ENCODE peak calls at places on chromosomes 12 and 14, in four cellular contexts. N, R, H and B are unnamed samples.
A peak's percentile ranks its signal among the peaks of the same experiment; 100 is the strongest.

GRCh38 chr14:67955241-67955640 is 135.7 kb downstream of the RAD51B start:
- DNase-seq in N (no peak), R (no peak), H (no peak), B (no peak)

GRCh38 chr14:89357655-89358297 is 59.3 kb downstream of the FOXN3 start:
- DNase-seq in N (no peak), R (no peak), H (no peak), B (no peak)

GRCh38 chr12:49413796-49414195 is 46.5 kb downstream of the SPATS2 start:
- DNase-seq in N (peak; percentile 25), R (no peak), H (no peak), B (no peak)

GRCh38 chr12:92438641-92439396 is 264.0 kb upstream of the PLEKHG7 start:
- DNase-seq in N (no peak), R (no peak), H (no peak), B (no peak)

GRCh38 chr14:88013750-88014349 is 8.9 kb downstream of the GPR65 start:
- DNase-seq in N (peak; percentile 58), R (no peak), H (peak; percentile 69), B (peak; percentile 61)

GRCh38 chr14:34997762-34998161 is 15.0 kb downstream of the SRP54 start:
- DNase-seq in N (no peak), R (no peak), H (no peak), B (no peak)

GRCh38 chr14:104977681-104978647 is at the start of gene AHNAK2:
- DNase-seq in N (peak; percentile 67), R (no peak), H (peak; percentile 88), B (peak; percentile 88)

GRCh38 chr12:66367015-66367667 is 64.8 kb downstream of the HELB start:
- DNase-seq in N (no peak), R (no peak), H (no peak), B (no peak)

GRCh38 chr12:105280966-105281693 is 45.2 kb upstream of the APPL2 start:
- DNase-seq in N (no peak), R (no peak), H (no peak), B (no peak)

GRCh38 chr12:114913871-114914801 is 230.2 kb upstream of the TBX3 start:
- DNase-seq in N (peak; percentile 65), R (no peak), H (no peak), B (no peak)
- TF ChIP-seq CHD1 in N (no peak), R (no peak), H (no peak), B (no peak)

GRCh38 chr14:66939409-66939808 is 249.8 kb upstream of the GARIN2 start:
- DNase-seq in N (no peak), R (no peak), H (no peak), B (no peak)

DNA sequence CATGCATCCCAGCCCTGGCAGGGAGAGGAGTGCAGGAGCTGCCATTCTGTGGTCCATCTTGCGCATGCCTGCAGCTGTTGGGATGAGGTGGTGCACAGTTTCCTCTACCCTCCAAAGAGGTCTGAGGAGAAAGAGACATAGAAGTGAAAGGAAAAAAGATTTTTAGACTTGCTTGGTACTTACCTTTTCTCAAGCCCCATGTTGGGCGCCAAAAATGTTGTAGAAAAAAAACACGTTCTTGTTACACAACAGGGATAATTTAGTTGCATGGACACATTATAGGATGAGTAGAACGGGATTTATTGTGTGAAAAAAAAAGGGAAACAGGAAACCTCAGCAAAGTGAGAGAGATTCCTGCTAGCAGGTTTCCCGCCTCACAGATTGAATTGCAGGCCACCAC is 244.4 kb upstream of the GARIN2 start:
- DNase-seq in N (peak; percentile 41), R (no peak), H (no peak), B (peak; percentile 31)
- TF ChIP-seq CHD1 in N (no peak), R (no peak), H (no peak), B (no peak)

DNA sequence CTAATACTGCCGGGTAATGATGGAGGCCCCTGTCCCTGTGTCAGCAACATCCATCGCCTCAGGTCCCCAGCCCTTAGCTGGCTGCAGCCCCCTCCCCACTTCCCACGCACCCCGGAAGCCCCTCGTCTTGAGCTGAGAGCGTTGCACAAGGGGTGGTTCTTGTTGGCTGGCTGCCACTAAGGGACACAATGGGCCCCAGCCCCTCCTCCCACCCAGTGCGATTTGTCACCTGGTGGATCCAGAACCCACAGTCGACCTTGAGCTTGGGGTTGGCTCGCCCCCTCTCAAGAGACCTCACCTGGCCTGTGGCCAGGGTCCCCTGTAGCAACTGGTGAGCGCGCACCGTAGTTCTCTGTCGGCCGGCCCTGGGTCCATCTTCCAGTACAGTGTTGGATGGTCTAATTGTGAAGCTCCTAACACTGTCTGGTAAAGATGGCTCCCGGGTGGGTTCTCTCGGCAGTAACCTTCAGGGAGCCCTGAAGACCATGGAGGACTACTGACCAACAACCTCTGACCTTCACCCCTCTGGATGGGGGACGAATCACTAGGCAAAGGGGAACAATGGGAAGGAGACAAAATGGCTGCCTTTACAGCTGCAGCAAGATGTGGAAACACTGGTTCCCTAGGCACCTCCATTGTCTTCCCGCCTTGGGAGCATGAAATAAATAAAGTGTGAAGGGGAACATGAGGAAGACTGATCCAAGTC is 6.6 kb downstream of the PHB2 start:
- DNase-seq in N (no peak), R (no peak), H (no peak), B (no peak)
- TF ChIP-seq CHD1 in N (no peak), R (no peak), H (no peak), B (no peak)

GRCh38 chr12:130339946-130340345 is 2.3 kb downstream of the PIWIL1 start:
- DNase-seq in N (no peak), R (no peak), H (no peak), B (no peak)
- TF ChIP-seq CHD1 in N (no peak), R (no peak), H (no peak), B (no peak)

GRCh38 chr14:60353410-60353809 is 104.4 kb downstream of the PPM1A start:
- DNase-seq in N (no peak), R (no peak), H (no peak), B (no peak)
- TF ChIP-seq CHD1 in N (no peak), R (no peak), H (no peak), B (no peak)

DNA sequence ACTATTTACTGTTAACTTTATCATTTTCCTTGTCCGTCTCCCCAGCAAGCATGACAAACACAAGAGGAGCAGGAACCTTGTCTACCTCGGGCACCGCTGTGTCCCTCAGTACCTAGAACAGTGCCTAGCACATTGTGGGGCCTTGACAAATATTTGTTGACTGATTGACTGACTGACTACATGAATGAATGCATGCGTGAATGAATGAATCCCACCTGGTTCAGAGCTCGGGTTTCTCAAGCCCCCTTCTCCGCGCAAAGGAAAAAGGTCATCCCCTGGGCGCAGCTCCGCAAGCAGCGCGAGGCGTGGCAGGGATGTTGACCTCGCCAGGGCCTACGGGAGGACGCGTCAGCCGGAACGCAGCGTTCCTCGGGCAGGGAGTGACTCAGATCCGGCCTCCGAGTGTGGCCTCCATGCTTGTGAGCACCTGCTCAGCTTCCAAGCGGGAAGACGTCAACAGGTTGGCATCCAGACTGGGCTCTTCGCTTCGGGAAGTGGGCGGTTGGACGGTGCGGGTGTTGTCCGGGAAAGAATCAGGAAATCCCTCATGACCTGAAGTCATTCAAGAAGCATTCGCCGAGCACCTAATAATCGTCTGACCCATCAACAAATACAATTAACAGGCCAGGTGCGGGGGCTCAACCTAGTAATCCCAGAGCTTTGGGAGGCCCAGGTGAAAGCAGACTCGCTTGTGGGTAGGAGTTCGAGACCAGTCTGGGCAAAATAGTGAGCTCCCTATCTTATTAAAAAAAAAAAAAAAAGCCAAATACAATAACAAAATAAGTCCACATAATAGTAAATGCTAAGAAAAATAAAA is 13.9 kb upstream of the UBC start:
- DNase-seq in N (peak; percentile 91), R (no peak), H (no peak), B (peak; percentile 23)
- TF ChIP-seq CHD1 in N (no peak), R (no peak), H (no peak), B (no peak)

GRCh38 chr14:72332054-72332453 is 399.8 kb downstream of the RGS6 start:
- DNase-seq in N (no peak), R (no peak), H (no peak), B (no peak)

GRCh38 chr14:72332871-72333270 is 400.6 kb downstream of the RGS6 start:
- DNase-seq in N (no peak), R (no peak), H (no peak), B (no peak)
- TF ChIP-seq CHD1 in N (no peak), R (no peak), H (no peak), B (no peak)

DNA sequence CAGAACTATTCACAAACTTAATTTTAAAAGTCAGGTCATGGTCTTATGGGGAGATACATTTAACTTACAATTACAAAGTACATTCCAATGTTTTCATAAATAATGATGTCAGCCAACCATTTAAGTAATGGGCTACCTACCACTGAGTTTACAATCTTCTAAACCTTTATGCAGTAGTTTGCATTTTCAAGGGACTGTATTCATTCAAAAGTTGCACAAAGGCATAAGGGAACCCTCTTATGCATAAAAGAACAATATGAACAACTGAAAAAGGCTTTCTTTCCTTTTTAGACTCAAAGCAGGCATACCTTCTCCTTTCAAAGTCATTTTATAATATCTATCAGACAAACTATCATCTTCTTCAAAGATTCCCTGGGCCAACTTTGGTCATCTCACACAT is 230.2 kb downstream of the SLC2A13 start:
- DNase-seq in N (no peak), R (no peak), H (no peak), B (no peak)
- TF ChIP-seq CHD1 in N (no peak), R (no peak), H (no peak), B (no peak)

DNA sequence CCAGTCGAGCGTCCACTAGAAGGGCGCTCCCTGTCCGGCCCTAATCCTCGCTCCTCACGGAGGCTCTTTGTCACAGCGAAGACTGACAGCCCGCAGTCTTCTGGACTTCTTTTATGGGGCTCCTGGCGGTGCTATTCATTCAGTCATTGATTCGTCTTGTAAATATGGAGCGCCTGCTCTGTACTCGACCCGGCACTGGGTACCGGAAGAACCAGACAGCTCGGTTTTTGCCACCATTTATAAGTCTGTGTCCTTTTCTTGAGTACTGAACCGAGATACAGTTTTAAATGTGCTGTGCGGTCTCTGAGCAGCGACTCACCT is 570 bp downstream of the DMAC2L start:
- DNase-seq in N (no peak), R (no peak), H (no peak), B (no peak)
- TF ChIP-seq CHD1 in N (no peak), R (no peak), H (no peak), B (no peak)

DNA sequence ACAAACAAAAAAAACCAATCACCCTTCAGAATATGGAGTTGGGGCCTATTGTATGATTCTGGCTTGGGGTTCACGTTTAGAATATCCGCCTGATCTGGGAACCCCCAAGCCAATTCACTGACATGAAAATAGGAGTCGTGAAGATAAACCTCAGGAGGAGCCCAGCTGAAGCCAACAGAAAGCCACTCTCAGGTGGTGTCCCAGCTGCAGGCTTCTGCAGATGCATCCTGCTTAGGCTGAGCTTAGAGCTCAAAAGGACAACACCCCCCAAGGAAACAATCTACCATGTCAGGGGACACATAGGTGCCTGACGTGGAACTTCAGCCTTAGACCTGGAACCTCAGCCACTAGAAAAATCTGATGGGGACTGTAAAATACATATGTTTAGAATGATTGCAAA is 51.9 kb downstream of the SYNE3 start:
- DNase-seq in N (no peak), R (no peak), H (no peak), B (no peak)
- TF ChIP-seq CHD1 in N (no peak), R (no peak), H (no peak), B (no peak)